ENCODE peak calls at places on chromosomes 7 and 10, in nine cellular contexts. S, L, H, P, W, Q, D, C and B are unnamed samples. For H3K4me1, the result is how much of the 10 kb centered on the place peaks cover.

GRCh38 chr7:113561446-113561845 is 357.4 kb downstream of the PPP1R3A start:
- DNase-seq in S (no peak), L (no peak), H (no peak), P (no peak), W (no peak), Q (no peak), D (no peak), C (no peak), B (no peak)

GRCh38 chr10:71840177-71840711 is 10.8 kb downstream of the PSAP start:
- DNase-seq in S (no peak), L (peak), H (peak), P (no peak), W (no peak), Q (no peak), D (no peak), C (peak), B (no peak)

GRCh38 chr7:152354061-152354460 is 81.7 kb downstream of the KMT2C start:
- DNase-seq in S (no peak), L (no peak), H (no peak), P (no peak), W (no peak), Q (peak), D (no peak), C (no peak), B (no peak)

GRCh38 chr10:51786684-51787035 is 87.3 kb upstream of the CSTF2T start:
- DNase-seq in S (no peak), L (no peak), H (no peak), P (no peak), W (no peak), Q (no peak), D (no peak), C (no peak), B (no peak)

GRCh38 chr10:119360181-119360921 is 153.0 kb downstream of the GRK5 start:
- DNase-seq in S (no peak), L (no peak), H (no peak), P (no peak), W (no peak), Q (no peak), D (no peak), C (no peak), B (no peak)

GRCh38 chr7:129247087-129247486 is 22.3 kb downstream of the AHCYL2 start:
- DNase-seq in S (no peak), L (no peak), H (no peak), P (no peak), W (no peak), Q (no peak), D (no peak), C (no peak), B (no peak)

GRCh38 chr10:115335366-115335765 is 242.2 kb downstream of the ATRNL1 start:
- DNase-seq in S (no peak), L (no peak), H (no peak), P (no peak), W (no peak), Q (no peak), D (no peak), C (no peak), B (no peak)

GRCh38 chr7:51619880-51620279 is 303.3 kb upstream of the COBL start:
- DNase-seq in S (no peak), L (no peak), H (no peak), P (no peak), W (no peak), Q (no peak), D (no peak), C (no peak), B (no peak)

GRCh38 chr7:81937091-81937490 is 167.2 kb upstream of the HGF start:
- DNase-seq in S (no peak), L (no peak), H (no peak), P (no peak), W (no peak), Q (no peak), D (no peak), C (no peak), B (no peak)

GRCh38 chr10:86258940-86259339 is 107.7 kb downstream of the GRID1 start:
- DNase-seq in S (no peak), L (no peak), H (no peak), P (no peak), W (no peak), Q (no peak), D (no peak), C (peak), B (peak)

GRCh38 chr7:107196834-107197610 is 28.2 kb downstream of the HBP1 start:
- DNase-seq in S (no peak), L (no peak), H (no peak), P (no peak), W (no peak), Q (no peak), D (no peak), C (no peak), B (no peak)

GRCh38 chr10:18279202-18279601 is 139.0 kb downstream of the CACNB2 start:
- DNase-seq in S (no peak), L (no peak), H (no peak), P (no peak), W (no peak), Q (no peak), D (no peak), C (no peak), B (no peak)

GRCh38 chr7:39979406-39980073 is 29.5 kb downstream of the CDK13 start:
- DNase-seq in S (no peak), L (no peak), H (no peak), P (no peak), W (no peak), Q (no peak), D (no peak), C (no peak), B (no peak)

GRCh38 chr10:44306762-44307161 is 78.1 kb downstream of the CXCL12 start:
- DNase-seq in S (peak), L (no peak), H (peak), P (no peak), W (no peak), Q (peak), D (peak), C (no peak), B (no peak)

GRCh38 chr10:17171131-17171530 is 30.3 kb downstream of the TRDMT1 start:
- DNase-seq in S (no peak), L (no peak), H (peak), P (no peak), W (no peak), Q (no peak), D (no peak), C (no peak), B (no peak)

GRCh38 chr7:23679898-23680416 is at the start of gene FAM221A:
- DNase-seq in S (no peak), L (peak), H (peak), P (peak), W (peak), Q (no peak), D (peak), C (peak), B (peak)

GRCh38 chr10:109902992-109903947 is 20.0 kb downstream of the XPNPEP1 start:
- DNase-seq in S (no peak), L (peak), H (no peak), P (no peak), W (no peak), Q (no peak), D (no peak), C (no peak), B (no peak)

GRCh38 chr7:143362126-143362961 is at the start of gene FAM131B:
- DNase-seq in S (no peak), L (no peak), H (peak), P (peak), W (no peak), Q (no peak), D (no peak), C (no peak), B (no peak)

GRCh38 chr10:28386508-28386868 is 83.6 kb upstream of the MPP7 start:
- DNase-seq in S (no peak), L (no peak), H (no peak), P (no peak), W (no peak), Q (no peak), D (no peak), C (no peak), B (no peak)

GRCh38 chr10:15624405-15625191 is 95.1 kb downstream of the ITGA8 start:
- DNase-seq in S (no peak), L (no peak), H (no peak), P (no peak), W (no peak), Q (no peak), D (no peak), C (no peak), B (no peak)

GRCh38 chr10:119667562-119668328 is 16.6 kb downstream of the BAG3 start:
- DNase-seq in S (peak), L (peak), H (no peak), P (no peak), W (no peak), Q (peak), D (no peak), C (peak), B (peak)

GRCh38 chr10:132054564-132054963 is 11.2 kb upstream of the JAKMIP3 start:
- DNase-seq in S (no peak), L (no peak), H (peak), P (no peak), W (no peak), Q (no peak), D (no peak), C (no peak), B (no peak)

GRCh38 chr10:51602326-51602725 is 97.1 kb downstream of the CSTF2T start:
- DNase-seq in S (no peak), L (no peak), H (no peak), P (no peak), W (no peak), Q (no peak), D (no peak), C (no peak), B (no peak)

GRCh38 chr7:32415936-32416335 is 74.2 kb downstream of the LSM5 start:
- DNase-seq in S (no peak), L (no peak), H (no peak), P (no peak), W (no peak), Q (no peak), D (peak), C (no peak), B (no peak)

GRCh38 chr7:118870187-118870586 is 645.7 kb downstream of the ANKRD7 start:
- DNase-seq in S (peak), L (no peak), H (peak), P (no peak), W (no peak), Q (peak), D (no peak), C (no peak), B (no peak)

GRCh38 chr10:29415876-29416275 is 127.0 kb downstream of the LYZL1 start:
- DNase-seq in S (no peak), L (no peak), H (no peak), P (no peak), W (no peak), Q (no peak), D (no peak), C (no peak), B (no peak)

GRCh38 chr7:26667514-26668133 is 196.8 kb downstream of the SKAP2 start:
- DNase-seq in S (peak), L (peak), H (peak), P (no peak), W (peak), Q (peak), D (no peak), C (peak), B (no peak)

GRCh38 chr7:152344253-152344652 is 91.5 kb downstream of the KMT2C start:
- DNase-seq in S (no peak), L (no peak), H (no peak), P (no peak), W (no peak), Q (no peak), D (no peak), C (no peak), B (no peak)

GRCh38 chr7:116434820-116435341 is 64.7 kb upstream of the CAV2 start:
- DNase-seq in S (peak), L (no peak), H (no peak), P (no peak), W (no peak), Q (no peak), D (no peak), C (no peak), B (no peak)

GRCh38 chr10:65518379-65518778 is 1407.5 kb upstream of the LRRTM3 start:
- DNase-seq in S (peak), L (no peak), H (no peak), P (no peak), W (no peak), Q (peak), D (no peak), C (no peak), B (no peak)

GRCh38 chr10:121788717-121789116 is 139.1 kb downstream of the ATE1 start:
- DNase-seq in S (no peak), L (no peak), H (no peak), P (no peak), W (no peak), Q (no peak), D (no peak), C (no peak), B (no peak)

GRCh38 chr10:34641913-34642558 is 173.1 kb downstream of the PARD3 start:
- DNase-seq in S (no peak), L (no peak), H (no peak), P (no peak), W (no peak), Q (no peak), D (no peak), C (no peak), B (no peak)

GRCh38 chr7:44622342-44623151 is 16.1 kb downstream of the OGDH start:
- DNase-seq in S (no peak), L (no peak), H (no peak), P (peak), W (no peak), Q (peak), D (no peak), C (no peak), B (no peak)

GRCh38 chr10:96858038-96858705 is 26.1 kb downstream of the LCOR start:
- DNase-seq in S (no peak), L (no peak), H (no peak), P (no peak), W (no peak), Q (no peak), D (no peak), C (no peak), B (no peak)

GRCh38 chr10:110648743-110649651 is 4.9 kb downstream of the RBM20 start:
- DNase-seq in S (no peak), L (no peak), H (no peak), P (no peak), W (no peak), Q (no peak), D (no peak), C (no peak), B (no peak)

DNA sequence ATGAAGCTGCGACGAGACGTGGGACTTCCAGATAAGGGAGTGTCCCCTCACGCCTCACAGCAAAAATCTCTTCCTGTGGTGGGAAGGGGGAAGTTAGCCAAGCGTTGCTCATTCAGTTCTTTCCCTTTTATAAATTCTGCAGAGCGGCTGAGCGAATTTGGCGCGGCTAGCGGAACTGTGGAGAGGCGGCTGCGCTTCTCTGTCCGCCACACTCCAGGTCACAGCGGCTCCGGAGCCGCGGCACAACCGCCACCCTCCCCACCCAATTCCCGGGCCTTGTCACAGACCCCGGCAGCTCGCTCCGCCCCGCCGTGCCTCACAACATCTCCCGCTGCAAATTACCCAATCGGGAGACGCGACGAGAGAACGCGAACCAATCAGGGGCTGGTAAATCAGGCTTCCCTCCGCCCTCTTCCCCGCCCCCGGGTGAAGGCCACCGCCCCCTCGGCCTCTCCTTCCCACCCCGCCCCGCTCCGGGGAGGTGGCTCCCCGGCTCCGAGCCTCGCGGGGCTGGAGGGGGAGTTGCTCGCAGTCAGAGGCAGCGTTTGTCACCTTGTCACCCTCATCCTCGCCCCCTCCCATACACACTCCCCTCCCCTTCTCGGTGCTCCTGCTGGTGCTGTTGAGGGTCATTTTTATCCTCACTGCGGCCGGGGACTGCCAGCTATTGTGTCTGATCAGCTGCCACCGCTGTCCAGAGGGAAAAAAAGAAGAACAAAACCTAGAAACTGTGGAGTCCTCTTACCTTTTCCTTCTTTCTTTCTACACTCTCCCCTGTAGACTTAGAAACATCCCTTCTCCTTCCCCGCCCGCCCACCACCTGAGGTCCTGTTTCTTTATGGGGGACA is 918 bp upstream of the ARHGAP21 start:
- DNase-seq in S (peak), L (peak), H (peak), P (peak), W (peak), Q (peak), D (peak), C (peak), B (peak)
- H3K4me1 ChIP-seq in S (under half), L (under half), H (under half), P (under half), W (under half), Q (under half), D (under half), C (under half), B (under half)

GRCh38 chr7:158864833-158865232 is 8.5 kb downstream of the DYNC2I1 start:
- DNase-seq in S (no peak), L (no peak), H (no peak), P (no peak), W (no peak), Q (no peak), D (no peak), C (no peak), B (no peak)

GRCh38 chr7:158865977-158866376 is 9.6 kb downstream of the DYNC2I1 start:
- DNase-seq in S (no peak), L (no peak), H (no peak), P (no peak), W (no peak), Q (no peak), D (no peak), C (no peak), B (no peak)

GRCh38 chr7:158864507-158864820 is 8.1 kb downstream of the DYNC2I1 start:
- DNase-seq in S (no peak), L (no peak), H (no peak), P (no peak), W (no peak), Q (no peak), D (no peak), C (no peak), B (no peak)

GRCh38 chr7:158863611-158864506 is 7.5 kb downstream of the DYNC2I1 start:
- DNase-seq in S (peak), L (peak), H (peak), P (peak), W (peak), Q (peak), D (no peak), C (peak), B (peak)

DNA sequence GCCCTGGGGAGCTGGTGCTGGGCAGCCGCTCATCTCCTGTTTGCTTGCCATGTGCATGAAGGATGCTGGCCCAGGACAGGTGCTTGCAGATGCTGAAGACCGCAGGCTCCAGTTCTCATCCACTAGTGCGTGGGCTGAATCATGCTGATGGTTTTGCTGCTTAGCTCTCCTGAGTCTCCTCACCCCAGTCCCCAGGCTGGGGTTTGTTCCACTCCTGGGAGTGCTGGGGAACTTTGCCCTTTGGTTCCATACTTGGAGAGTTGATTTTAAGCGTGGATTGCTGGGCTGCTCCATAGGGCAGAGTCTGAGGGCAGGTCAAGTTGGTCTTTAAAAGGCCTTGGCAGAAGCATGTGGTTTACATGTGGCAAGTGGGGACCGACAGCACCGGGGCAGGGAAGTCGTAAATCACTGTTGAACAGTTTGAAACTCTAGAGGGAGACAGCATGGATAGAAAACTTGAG is 9.1 kb downstream of the DYNC2I1 start:
- DNase-seq in S (no peak), L (no peak), H (no peak), P (no peak), W (no peak), Q (peak), D (no peak), C (no peak), B (no peak)
- TF ChIP-seq POLR2AphosphoS5 in S (no peak), L (no peak), H (no peak), P (no peak), W (no peak), Q (no peak), D (no peak), C (no peak), B (no peak)

GRCh38 chr7:5704534-5704922 is 76.9 kb downstream of the RNF216 start:
- DNase-seq in S (peak), L (peak), H (peak), P (no peak), W (no peak), Q (peak), D (peak), C (peak), B (peak)
- H3K4me1 ChIP-seq in S (under half), L (under half), H (under half), P (under half), W (half or more), Q (under half), D (half or more), C (under half), B (under half)

GRCh38 chr7:151059362-151060112 is at the start of gene SLC4A2:
- DNase-seq in S (no peak), L (peak), H (peak), P (peak), W (no peak), Q (peak), D (peak), C (peak), B (peak)
- TF ChIP-seq POLR2AphosphoS5 in S (peak), L (no peak), H (peak), P (no peak), W (no peak), Q (peak), D (peak), C (peak), B (no peak)

DNA sequence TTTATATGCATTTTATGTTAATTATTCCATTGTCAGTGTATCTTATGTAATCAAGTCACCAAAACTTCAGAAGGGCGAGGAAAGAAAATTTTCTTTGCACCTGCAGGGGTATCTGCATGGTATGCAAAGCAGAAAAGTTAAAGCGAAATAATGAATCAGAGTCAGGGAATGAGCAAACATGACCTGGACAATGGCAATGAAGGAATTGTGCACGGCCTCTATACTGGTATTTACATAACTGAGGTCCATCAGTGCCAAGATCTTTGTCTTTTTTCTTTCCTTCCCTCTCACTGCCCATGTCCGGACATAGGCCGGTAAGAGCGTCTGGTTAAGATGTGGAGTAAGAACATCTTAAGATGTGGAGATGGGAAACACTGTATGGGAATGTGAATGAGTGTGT is 14.4 kb upstream of the AKR1C3 start:
- DNase-seq in S (no peak), L (no peak), H (no peak), P (no peak), W (no peak), Q (peak), D (no peak), C (no peak), B (no peak)
- H3K4me1 ChIP-seq in S (under half), L (under half), H (under half), P (under half), W (under half), Q (under half), D (under half), C (under half), B (under half)